ENCODE peak calls at places on chromosomes 2 and 18, in four cellular contexts. E is head of caudate nucleus; O is activated CD8-positive, alpha-beta memory T cell treated with anti-CD3 and anti-CD28 coated beads for 48 hours; S is stimulated activated CD8-positive, alpha-beta memory T cell treated with anti-CD3 and anti-CD28 coated beads, Interleukin-7, amount 100 ng/mL, for 1 hour. Z is an unnamed sample.

GRCh38 chr2:105576440-105577241 is 168.1 kb upstream of the NCK2 start:
- DNase-seq in E (no peak), O (no peak), S (no peak), Z (peak; percentile 51)

GRCh38 chr18:136433-136832 is 21.9 kb upstream of the USP14 start:
- DNase-seq in E (no peak), O (no peak), S (no peak), Z (no peak)

GRCh38 chr18:23872701-23873550 is 141.6 kb upstream of the TTC39C start:
- DNase-seq in O (no peak), E (peak; percentile 55), S (no peak), Z (no peak)

GRCh38 chr2:222613715-222614331 is 42.1 kb downstream of the FARSB start:
- DNase-seq in S (no peak), E (no peak), O (no peak), Z (peak; percentile 60)

GRCh38 chr2:60954139-60954538 is 63.4 kb upstream of the PEX13 start:
- DNase-seq in O (no peak), S (no peak), E (no peak), Z (no peak)

GRCh38 chr2:60627412-60627811 is 74.0 kb upstream of the BCL11A start:
- DNase-seq in O (no peak), E (no peak), S (no peak), Z (no peak)

GRCh38 chr2:3959372-3959771 is 256.0 kb downstream of the DCDC2C start:
- DNase-seq in E (no peak), S (no peak), O (no peak), Z (peak; percentile 33)

GRCh38 chr2:16950436-16950835 is 284.8 kb upstream of the CYRIA start:
- DNase-seq in O (no peak), S (no peak), E (no peak), Z (no peak)

GRCh38 chr18:2178036-2178435 is 393.3 kb downstream of the METTL4 start:
- DNase-seq in S (no peak), E (no peak), O (no peak), Z (no peak)

Z was measured in cardiac muscle cell.